ENCODE peak calls at places on chromosomes 13 and 19, in ten cellular contexts. One of them, this sample, is unnamed.

GRCh38 chr19:40642062-40642706 is 41.0 kb downstream of the LTBP4 start:
- DNase-seq in brain microvascular endothelial cell: no peak
- DNase-seq in left ventricle myocardium inferior: no peak
- DNase-seq in cardiac muscle cell: no peak
- DNase-seq in K562: no peak
- DNase-seq in SK-N-SH: no peak
- DNase-seq in DND-41: no peak
- DNase-seq in suprapubic skin: no peak
- DNase-seq in mesendoderm: no peak
- DNase-seq in heart left ventricle: no peak
- DNase-seq in this sample: no peak

GRCh38 chr13:111027481-111028439 is 87.3 kb upstream of the ARHGEF7 start:
- DNase-seq in brain microvascular endothelial cell: no peak
- DNase-seq in left ventricle myocardium inferior: no peak
- DNase-seq in cardiac muscle cell: no peak
- DNase-seq in K562: no peak
- DNase-seq in SK-N-SH: no peak
- DNase-seq in DND-41: no peak
- DNase-seq in suprapubic skin: no peak
- DNase-seq in mesendoderm: no peak
- DNase-seq in heart left ventricle: no peak
- DNase-seq in this sample: no peak

GRCh38 chr13:23810842-23811241 is 78.4 kb downstream of the MIPEP start:
- DNase-seq in brain microvascular endothelial cell: no peak
- DNase-seq in left ventricle myocardium inferior: no peak
- DNase-seq in cardiac muscle cell: peak; percentile 9
- DNase-seq in K562: no peak
- DNase-seq in SK-N-SH: no peak
- DNase-seq in DND-41: no peak
- DNase-seq in suprapubic skin: no peak
- DNase-seq in mesendoderm: no peak
- DNase-seq in heart left ventricle: no peak
- DNase-seq in this sample: no peak

GRCh38 chr13:67023088-67023893 is 206.8 kb downstream of the PCDH9 start:
- DNase-seq in brain microvascular endothelial cell: peak; percentile 89
- DNase-seq in left ventricle myocardium inferior: no peak
- DNase-seq in cardiac muscle cell: no peak
- DNase-seq in K562: no peak
- DNase-seq in SK-N-SH: no peak
- DNase-seq in DND-41: peak; percentile 79
- DNase-seq in suprapubic skin: no peak
- DNase-seq in mesendoderm: peak; percentile 61
- DNase-seq in heart left ventricle: no peak
- DNase-seq in this sample: peak; percentile 3

GRCh38 chr13:88068975-88069374 is 397.8 kb downstream of the SLITRK5 start:
- DNase-seq in brain microvascular endothelial cell: no peak
- DNase-seq in left ventricle myocardium inferior: no peak
- DNase-seq in cardiac muscle cell: peak; percentile 2
- DNase-seq in K562: no peak
- DNase-seq in SK-N-SH: no peak
- DNase-seq in DND-41: no peak
- DNase-seq in suprapubic skin: no peak
- DNase-seq in mesendoderm: peak; percentile 76
- DNase-seq in heart left ventricle: no peak
- DNase-seq in this sample: no peak

GRCh38 chr13:42740753-42741152 is 40.6 kb upstream of the FAM216B start:
- DNase-seq in brain microvascular endothelial cell: peak; percentile 31
- DNase-seq in left ventricle myocardium inferior: peak; percentile 47
- DNase-seq in cardiac muscle cell: no peak
- DNase-seq in K562: peak; percentile 5
- DNase-seq in SK-N-SH: peak; percentile 9
- DNase-seq in DND-41: peak; percentile 6
- DNase-seq in suprapubic skin: no peak
- DNase-seq in mesendoderm: no peak
- DNase-seq in heart left ventricle: peak; percentile 27
- DNase-seq in this sample: no peak

GRCh38 chr19:39413269-39413902 is 917 bp downstream of the PLEKHG2 start:
- DNase-seq in brain microvascular endothelial cell: no peak
- DNase-seq in left ventricle myocardium inferior: peak; percentile 83
- DNase-seq in cardiac muscle cell: peak; percentile 83
- DNase-seq in K562: peak; percentile 65
- DNase-seq in SK-N-SH: peak; percentile 88
- DNase-seq in DND-41: peak; percentile 76
- DNase-seq in suprapubic skin: peak; percentile 84
- DNase-seq in mesendoderm: peak; percentile 63
- DNase-seq in heart left ventricle: peak; percentile 88
- DNase-seq in this sample: peak; percentile 64

GRCh38 chr19:51686171-51686570 is 7.0 kb upstream of the SPACA6 start:
- DNase-seq in brain microvascular endothelial cell: peak; percentile 20
- DNase-seq in left ventricle myocardium inferior: no peak
- DNase-seq in cardiac muscle cell: no peak
- DNase-seq in K562: no peak
- DNase-seq in SK-N-SH: no peak
- DNase-seq in DND-41: no peak
- DNase-seq in suprapubic skin: no peak
- DNase-seq in mesendoderm: no peak
- DNase-seq in heart left ventricle: no peak
- DNase-seq in this sample: no peak

DNA sequence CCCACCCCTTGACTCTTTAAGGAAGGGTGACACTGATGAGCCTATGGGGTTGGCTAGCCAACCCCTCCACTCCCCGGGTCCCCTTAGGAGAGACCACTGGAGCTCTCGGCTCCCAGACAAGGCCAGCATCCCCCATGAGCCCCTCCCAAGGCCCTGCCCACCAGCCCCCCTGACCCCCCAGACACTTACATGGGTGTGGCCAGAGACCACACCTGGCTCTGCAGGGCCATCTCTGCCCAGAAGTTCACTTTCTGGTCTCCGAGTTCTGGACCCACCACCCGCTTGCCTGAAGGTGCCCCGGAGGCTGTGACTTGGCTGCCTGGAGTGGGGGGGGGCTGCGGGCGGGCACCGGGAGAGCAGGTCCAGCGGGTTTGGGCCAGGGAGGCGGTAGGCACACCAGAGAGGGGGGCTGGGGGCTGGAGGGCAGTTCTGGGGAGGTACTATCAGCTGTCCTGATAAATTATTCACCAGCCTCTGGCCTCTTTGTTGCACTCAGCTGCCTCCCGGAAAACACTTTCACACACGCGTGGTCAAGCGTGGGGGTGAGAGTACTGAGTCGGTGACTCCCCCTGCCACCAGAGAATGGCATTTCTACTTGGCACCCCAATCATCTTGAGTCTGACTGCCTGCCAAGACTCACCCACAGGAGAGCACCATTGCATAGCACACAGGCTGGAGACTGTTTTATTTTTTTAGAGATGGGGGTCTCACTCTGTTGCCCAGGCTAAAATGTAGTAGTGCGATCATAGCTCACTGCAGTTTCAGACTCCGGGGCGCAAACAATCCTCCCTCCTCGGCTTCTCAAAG is at the start of gene PALM3:
- DNase-seq in brain microvascular endothelial cell: no peak
- DNase-seq in left ventricle myocardium inferior: no peak
- DNase-seq in cardiac muscle cell: no peak
- DNase-seq in K562: no peak
- DNase-seq in SK-N-SH: peak; percentile 14
- DNase-seq in DND-41: no peak
- DNase-seq in suprapubic skin: no peak
- DNase-seq in mesendoderm: no peak
- DNase-seq in heart left ventricle: no peak
- DNase-seq in this sample: no peak
- H3K4me3 ChIP-seq in brain microvascular endothelial cell: no peak within 1 kb of the TSS
- H3K4me3 ChIP-seq in left ventricle myocardium inferior: no peak within 1 kb of the TSS
- H3K4me3 ChIP-seq in cardiac muscle cell: no peak within 1 kb of the TSS
- H3K4me3 ChIP-seq in K562: no peak within 1 kb of the TSS
- H3K4me3 ChIP-seq in SK-N-SH: no peak within 1 kb of the TSS
- H3K4me3 ChIP-seq in DND-41: no peak within 1 kb of the TSS
- H3K4me3 ChIP-seq in suprapubic skin: no peak within 1 kb of the TSS
- H3K4me3 ChIP-seq in mesendoderm: no peak within 1 kb of the TSS
- H3K4me3 ChIP-seq in heart left ventricle: no peak within 1 kb of the TSS
- H3K4me3 ChIP-seq in this sample: no peak within 1 kb of the TSS

DNA sequence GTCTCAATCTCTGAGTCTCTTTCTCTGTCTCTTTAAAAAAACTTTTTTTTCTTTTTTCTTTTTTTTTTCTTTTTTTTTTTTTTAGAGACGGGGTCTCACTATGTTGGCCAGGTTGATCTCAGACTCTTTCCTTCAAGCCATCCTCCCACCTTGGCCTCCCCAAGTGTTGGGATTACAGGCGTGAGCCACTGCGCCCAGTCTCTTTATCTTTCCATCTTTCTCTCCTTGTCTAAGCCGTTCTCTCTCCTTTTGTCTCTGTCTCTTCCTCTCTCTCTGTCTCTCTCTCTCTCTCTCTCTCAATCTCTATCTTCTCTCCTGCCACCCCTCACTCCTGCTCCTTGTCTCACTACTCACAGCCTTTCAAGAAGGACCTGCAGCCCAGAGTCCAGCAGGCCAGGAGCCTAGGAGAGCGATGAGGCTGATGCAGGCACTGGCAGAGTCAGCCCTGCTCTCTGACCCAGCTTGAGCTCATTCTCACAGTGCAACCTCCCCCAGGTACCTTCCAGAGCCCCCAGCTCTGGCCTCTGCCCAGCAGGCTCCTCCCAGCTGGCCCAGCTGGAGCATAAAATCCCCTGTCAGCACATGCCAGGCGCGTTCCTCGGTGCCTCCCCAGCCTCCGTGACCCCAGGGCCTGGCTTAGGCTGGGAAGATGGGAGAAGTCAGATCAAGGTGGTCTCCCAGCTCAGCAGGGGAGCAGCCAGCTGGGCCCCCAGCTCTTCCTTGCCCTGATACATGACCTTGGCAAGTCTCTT is at the start of gene NPHS1:
- DNase-seq in brain microvascular endothelial cell: no peak
- DNase-seq in left ventricle myocardium inferior: no peak
- DNase-seq in cardiac muscle cell: peak; percentile 37
- DNase-seq in K562: no peak
- DNase-seq in SK-N-SH: no peak
- DNase-seq in DND-41: no peak
- DNase-seq in suprapubic skin: no peak
- DNase-seq in mesendoderm: no peak
- DNase-seq in heart left ventricle: no peak
- DNase-seq in this sample: no peak
- H3K27me3 ChIP-seq in brain microvascular endothelial cell: peaks cover 43% of the 10 kb centered on the region
- H3K27me3 ChIP-seq in left ventricle myocardium inferior: peaks cover 99% of the 10 kb centered on the region
- H3K27me3 ChIP-seq in cardiac muscle cell: peaks cover 45% of the 10 kb centered on the region
- H3K27me3 ChIP-seq in K562: peaks cover 79% of the 10 kb centered on the region
- H3K27me3 ChIP-seq in SK-N-SH: peaks cover 24% of the 10 kb centered on the region
- H3K27me3 ChIP-seq in DND-41: peaks cover 12% of the 10 kb centered on the region
- H3K27me3 ChIP-seq in suprapubic skin: peaks cover 96% of the 10 kb centered on the region
- H3K27me3 ChIP-seq in mesendoderm: peaks cover 7% of the 10 kb centered on the region
- H3K27me3 ChIP-seq in heart left ventricle: peaks cover 36% of the 10 kb centered on the region
- H3K27me3 ChIP-seq in this sample: peaks cover 10% of the 10 kb centered on the region

DNA sequence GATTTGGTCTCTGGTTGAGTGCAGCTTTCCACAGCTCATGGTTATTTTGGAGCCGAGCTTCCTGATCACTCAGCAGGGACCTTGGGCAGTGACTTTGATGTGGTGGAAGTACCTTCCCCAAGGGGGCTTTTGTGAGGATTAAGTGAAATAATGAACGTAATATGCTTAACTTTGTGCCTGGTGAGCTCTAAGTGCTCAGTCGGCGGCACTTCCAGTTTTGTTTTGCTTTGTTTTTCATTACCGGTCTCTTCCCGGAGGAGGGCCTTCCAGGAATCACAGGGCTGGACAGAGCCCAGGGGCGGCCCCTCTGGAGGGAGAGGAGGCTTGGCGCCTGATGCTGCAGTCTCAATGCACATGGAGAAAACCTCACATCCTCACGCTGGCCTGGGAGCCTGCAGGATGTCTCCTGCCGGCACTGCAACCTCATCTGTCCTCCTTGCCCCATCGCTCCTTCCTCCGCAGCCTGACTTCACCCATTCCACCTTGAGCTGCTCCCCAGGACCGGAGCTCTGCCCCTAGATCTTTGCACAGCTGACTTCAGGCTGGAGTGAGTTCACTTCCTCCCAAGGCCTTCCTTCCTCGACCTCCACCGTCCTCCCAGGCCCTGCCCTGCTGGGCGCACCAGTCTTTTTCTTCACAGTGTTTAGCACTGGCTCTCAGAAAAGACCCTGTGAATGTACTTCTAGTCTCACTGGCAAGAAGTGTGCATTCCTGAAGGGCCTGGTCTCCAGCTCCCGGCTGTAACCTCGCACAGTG is 1.6 kb downstream of the PLEKHF1 start:
- DNase-seq in brain microvascular endothelial cell: peak; percentile 54
- DNase-seq in left ventricle myocardium inferior: peak; percentile 79
- DNase-seq in cardiac muscle cell: peak; percentile 81
- DNase-seq in K562: no peak
- DNase-seq in SK-N-SH: no peak
- DNase-seq in DND-41: peak; percentile 39
- DNase-seq in suprapubic skin: no peak
- DNase-seq in mesendoderm: peak; percentile 75
- DNase-seq in heart left ventricle: peak; percentile 82
- DNase-seq in this sample: peak; percentile 77
- H3K4me3 ChIP-seq in brain microvascular endothelial cell: peak overlapping the region; percentile 79
- H3K4me3 ChIP-seq in left ventricle myocardium inferior: peak overlapping the region; percentile 98
- H3K4me3 ChIP-seq in cardiac muscle cell: peak overlapping the region; percentile 45
- H3K4me3 ChIP-seq in K562: peak overlapping the region; percentile 78
- H3K4me3 ChIP-seq in SK-N-SH: peak overlapping the region; percentile 74
- H3K4me3 ChIP-seq in DND-41: no peak overlapping the region
- H3K4me3 ChIP-seq in suprapubic skin: peak overlapping the region; percentile 74
- H3K4me3 ChIP-seq in mesendoderm: no peak overlapping the region
- H3K4me3 ChIP-seq in heart left ventricle: peak overlapping the region; percentile 98
- H3K4me3 ChIP-seq in this sample: peak overlapping the region; percentile 85

GRCh38 chr13:29434217-29434940 is 161.1 kb downstream of the SLC7A1 start:
- DNase-seq in brain microvascular endothelial cell: no peak
- DNase-seq in left ventricle myocardium inferior: no peak
- DNase-seq in cardiac muscle cell: no peak
- DNase-seq in K562: no peak
- DNase-seq in SK-N-SH: peak; percentile 21
- DNase-seq in DND-41: no peak
- DNase-seq in suprapubic skin: no peak
- DNase-seq in mesendoderm: no peak
- DNase-seq in heart left ventricle: no peak
- DNase-seq in this sample: no peak

GRCh38 chr13:29438772-29439171 is 156.7 kb downstream of the SLC7A1 start:
- DNase-seq in brain microvascular endothelial cell: peak; percentile 46
- DNase-seq in left ventricle myocardium inferior: no peak
- DNase-seq in cardiac muscle cell: peak; percentile 79
- DNase-seq in K562: no peak
- DNase-seq in SK-N-SH: no peak
- DNase-seq in DND-41: no peak
- DNase-seq in suprapubic skin: no peak
- DNase-seq in mesendoderm: no peak
- DNase-seq in heart left ventricle: no peak
- DNase-seq in this sample: no peak

GRCh38 chr13:29436721-29437250 is 158.7 kb downstream of the SLC7A1 start:
- DNase-seq in brain microvascular endothelial cell: no peak
- DNase-seq in left ventricle myocardium inferior: no peak
- DNase-seq in cardiac muscle cell: peak; percentile 11
- DNase-seq in K562: no peak
- DNase-seq in SK-N-SH: no peak
- DNase-seq in DND-41: no peak
- DNase-seq in suprapubic skin: no peak
- DNase-seq in mesendoderm: no peak
- DNase-seq in heart left ventricle: no peak
- DNase-seq in this sample: no peak

GRCh38 chr13:29436291-29436690 is 159.2 kb downstream of the SLC7A1 start:
- DNase-seq in brain microvascular endothelial cell: peak; percentile 52
- DNase-seq in left ventricle myocardium inferior: no peak
- DNase-seq in cardiac muscle cell: no peak
- DNase-seq in K562: no peak
- DNase-seq in SK-N-SH: no peak
- DNase-seq in DND-41: no peak
- DNase-seq in suprapubic skin: no peak
- DNase-seq in mesendoderm: no peak
- DNase-seq in heart left ventricle: no peak
- DNase-seq in this sample: peak; percentile 17

GRCh38 chr13:29435125-29435911 is 160.2 kb downstream of the SLC7A1 start:
- DNase-seq in brain microvascular endothelial cell: peak; percentile 66
- DNase-seq in left ventricle myocardium inferior: no peak
- DNase-seq in cardiac muscle cell: peak; percentile 95
- DNase-seq in K562: no peak
- DNase-seq in SK-N-SH: peak; percentile 20
- DNase-seq in DND-41: no peak
- DNase-seq in suprapubic skin: no peak
- DNase-seq in mesendoderm: no peak
- DNase-seq in heart left ventricle: peak; percentile 47
- DNase-seq in this sample: peak; percentile 55
- H3K27me3 ChIP-seq in brain microvascular endothelial cell: peaks cover 8% of the 10 kb centered on the region
- H3K27me3 ChIP-seq in left ventricle myocardium inferior: no peaks in the 10 kb centered on the region
- H3K27me3 ChIP-seq in cardiac muscle cell: no peaks in the 10 kb centered on the region
- H3K27me3 ChIP-seq in K562: no peaks in the 10 kb centered on the region
- H3K27me3 ChIP-seq in SK-N-SH: no peaks in the 10 kb centered on the region
- H3K27me3 ChIP-seq in DND-41: no peaks in the 10 kb centered on the region
- H3K27me3 ChIP-seq in suprapubic skin: no peaks in the 10 kb centered on the region
- H3K27me3 ChIP-seq in mesendoderm: no peaks in the 10 kb centered on the region
- H3K27me3 ChIP-seq in heart left ventricle: no peaks in the 10 kb centered on the region
- H3K27me3 ChIP-seq in this sample: peaks cover 5% of the 10 kb centered on the region